ENCODE peak calls at places on chromosome 5, in five cellular contexts. B is Peyer's patch; U is CD8-positive, alpha-beta memory T cell; J is left lung; T is body of pancreas. A is an unnamed sample. For H3K9me3, the result is how much of the 10 kb centered on the place peaks cover.

GRCh38 chr5:143672806-143673205 is 139.2 kb upstream of the HMHB1 start:
- DNase-seq in B (no peak), U (no peak), J (no peak), T (no peak), A (no peak)

GRCh38 chr5:96257904-96258303 is 175.1 kb downstream of the PCSK1 start:
- DNase-seq in B (no peak), U (no peak), J (no peak), T (no peak), A (no peak)

GRCh38 chr5:73369283-73369682 is 79.3 kb downstream of the FOXD1 start:
- DNase-seq in B (no peak), U (no peak), J (no peak), T (no peak), A (no peak)

GRCh38 chr5:133610489-133611356 is 1.6 kb downstream of the FSTL4 start:
- DNase-seq in B (peak), U (no peak), J (peak), T (peak), A (peak)

GRCh38 chr5:169763437-169764301 is 126.6 kb downstream of the DOCK2 start:
- DNase-seq in B (no peak), U (no peak), J (no peak), T (no peak), A (no peak)

GRCh38 chr5:92019376-92019990 is 636.4 kb upstream of the ARRDC3 start:
- DNase-seq in B (no peak), U (no peak), J (no peak), T (no peak), A (no peak)

GRCh38 chr5:89723907-89724306 is 685.6 kb downstream of the CETN3 start:
- DNase-seq in B (no peak), U (no peak), J (no peak), T (no peak), A (no peak)

GRCh38 chr5:57327934-57328333 is 154.1 kb downstream of the GPBP1 start:
- DNase-seq in B (no peak), U (no peak), J (no peak), T (no peak), A (no peak)

GRCh38 chr5:16924201-16924600 is 11.9 kb downstream of the MYO10 start:
- DNase-seq in B (no peak), U (no peak), J (no peak), T (no peak), A (no peak)

GRCh38 chr5:81361600-81361999 is 32.3 kb downstream of the ACOT12 start:
- DNase-seq in B (no peak), U (no peak), J (no peak), T (no peak), A (no peak)

GRCh38 chr5:103439007-103439406 is 123.6 kb downstream of the NUDT12 start:
- DNase-seq in B (no peak), U (no peak), J (no peak), T (no peak), A (no peak)
- H3K27ac ChIP-seq in B (no peak), U (no peak), J (no peak), T (no peak), A (no peak)

GRCh38 chr5:79112703-79113058 is 1.1 kb downstream of the BHMT start:
- DNase-seq in B (no peak), U (no peak), J (no peak), T (no peak), A (no peak)

GRCh38 chr5:79111960-79112702 is 522 bp downstream of the BHMT start:
- DNase-seq in B (no peak), U (no peak), J (peak), T (no peak), A (no peak)

GRCh38 chr5:79109527-79110492 is 1.8 kb upstream of the BHMT start:
- DNase-seq in B (peak), U (no peak), J (no peak), T (peak), A (no peak)

GRCh38 chr5:79108792-79109191 is 2.8 kb upstream of the BHMT start:
- DNase-seq in B (no peak), U (no peak), J (no peak), T (no peak), A (no peak)

GRCh38 chr5:79111387-79111959 is at the start of gene BHMT:
- DNase-seq in B (no peak), U (no peak), J (peak), T (no peak), A (no peak)
- H3K4me3 ChIP-seq in B (no peak), U (no peak), J (no peak), T (no peak), A (no peak)

DNA sequence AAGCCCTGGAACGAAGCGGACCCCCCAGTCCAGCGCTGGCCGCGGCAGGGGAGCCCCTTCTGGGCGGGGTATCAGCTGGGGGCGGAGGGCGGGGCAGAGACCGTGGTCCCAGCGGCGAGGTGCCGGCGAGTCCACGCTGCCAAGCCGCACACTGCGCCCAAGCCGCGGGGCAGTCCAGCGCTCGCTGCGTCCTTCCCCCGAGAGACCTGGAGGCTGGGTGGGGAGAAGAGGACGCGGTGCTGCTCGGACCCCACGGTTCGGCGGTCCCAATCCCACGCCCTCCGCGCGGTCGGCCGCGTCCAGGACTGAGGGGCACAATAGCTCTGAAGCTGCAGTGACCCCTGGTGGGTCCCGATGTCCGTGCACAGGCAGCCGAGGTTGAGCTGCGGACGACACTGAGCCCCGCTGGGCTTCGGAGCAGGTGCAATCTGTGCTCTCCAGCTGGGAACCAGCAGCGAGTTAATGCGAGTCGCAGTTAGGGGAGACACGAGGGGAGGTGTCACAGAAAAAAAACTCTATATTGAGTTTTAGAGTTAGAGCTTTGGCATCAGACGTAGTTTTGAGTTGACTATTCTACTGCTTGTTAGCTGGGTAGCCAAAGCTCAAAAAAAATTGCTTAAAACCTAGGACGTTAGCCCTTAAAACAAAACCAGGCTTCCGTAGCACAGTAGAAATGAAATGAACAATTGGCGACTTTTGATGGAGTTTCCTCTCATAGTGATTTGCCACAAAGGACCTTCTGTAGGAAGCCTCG is 1.2 kb upstream of the EPB41L4A start:
- DNase-seq in B (peak), U (peak), J (peak), T (peak), A (no peak)
- H3K9me3 ChIP-seq in B (under half), U (under half), J (under half), T (under half), A (under half)

DNA sequence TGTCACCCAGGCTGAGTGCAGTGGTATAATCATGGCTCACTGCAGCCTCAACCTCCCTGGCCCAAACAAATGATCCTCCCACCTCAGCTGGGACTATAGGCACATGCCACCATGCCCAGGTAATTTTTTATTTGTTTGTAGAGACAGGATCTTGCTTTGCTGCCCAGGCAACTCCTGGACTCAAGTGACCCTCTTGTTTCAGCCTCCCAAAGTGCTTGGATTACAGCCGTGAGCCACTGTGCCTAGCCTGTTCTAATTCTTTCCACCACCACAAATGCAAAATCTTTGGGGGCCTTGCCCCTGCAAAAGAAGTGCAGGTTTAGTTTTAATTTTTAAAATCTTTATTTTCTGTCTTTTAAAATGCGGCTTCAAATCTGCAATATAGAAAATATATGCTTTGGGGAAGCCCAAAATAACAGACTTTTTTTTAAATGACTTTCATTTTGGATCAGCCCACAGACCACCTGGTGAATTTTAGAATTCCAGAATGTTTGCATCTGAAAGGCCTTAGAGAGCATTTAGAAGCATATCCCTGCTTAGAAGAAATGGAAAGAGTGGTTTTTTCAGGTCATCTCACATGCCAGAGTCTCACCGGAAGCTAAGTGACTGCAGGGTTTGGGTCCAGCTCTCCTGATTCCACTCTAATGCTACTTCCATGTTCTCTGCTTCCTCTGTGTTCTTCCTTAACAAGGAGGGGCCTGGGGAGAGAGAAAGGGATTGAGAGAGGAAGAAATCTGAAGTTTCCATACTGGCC is 111.4 kb upstream of the FER start:
- DNase-seq in B (no peak), U (no peak), J (no peak), T (no peak), A (no peak)
- H3K27ac ChIP-seq in B (no peak), U (no peak), J (no peak), T (no peak), A (no peak)

A was measured in naive thymus-derived CD4-positive, alpha-beta T cell.